ENCODE peak calls at places on chromosomes 1 and 21, in four cellular contexts. One of them, this sample, is unnamed.

GRCh38 chr1:27574871-27575831 is 28.8 kb downstream of the AHDC1 start:
- DNase-seq in HuH-7: peak; percentile 80
- DNase-seq in activated T-cell treated with anti-CD3 and anti-CD28 coated beads for 1 hour: no peak
- DNase-seq in ovary: peak; percentile 83
- DNase-seq in this sample: peak; percentile 87

GRCh38 chr1:54926955-54927354 is 40.0 kb upstream of the DHCR24 start:
- DNase-seq in HuH-7: no peak
- DNase-seq in activated T-cell treated with anti-CD3 and anti-CD28 coated beads for 1 hour: no peak
- DNase-seq in ovary: no peak
- DNase-seq in this sample: no peak

GRCh38 chr1:17438176-17438976 is 1.1 kb downstream of the RCC2 start:
- DNase-seq in HuH-7: peak; percentile 52
- DNase-seq in activated T-cell treated with anti-CD3 and anti-CD28 coated beads for 1 hour: peak; percentile 43
- DNase-seq in ovary: no peak
- DNase-seq in this sample: peak; percentile 55

GRCh38 chr1:63557365-63557987 is 34.2 kb downstream of the EFCAB7 start:
- DNase-seq in HuH-7: peak; percentile 4
- DNase-seq in activated T-cell treated with anti-CD3 and anti-CD28 coated beads for 1 hour: no peak
- DNase-seq in ovary: no peak
- DNase-seq in this sample: no peak

GRCh38 chr1:93694039-93694438 is 12.4 kb upstream of the BCAR3 start:
- DNase-seq in HuH-7: no peak
- DNase-seq in activated T-cell treated with anti-CD3 and anti-CD28 coated beads for 1 hour: no peak
- DNase-seq in ovary: no peak
- DNase-seq in this sample: no peak

GRCh38 chr1:214727274-214727673 is 124.3 kb downstream of the CENPF start:
- DNase-seq in HuH-7: no peak
- DNase-seq in activated T-cell treated with anti-CD3 and anti-CD28 coated beads for 1 hour: no peak
- DNase-seq in ovary: no peak
- DNase-seq in this sample: no peak

GRCh38 chr1:172566196-172566997 is 33.4 kb downstream of the SUCO start:
- DNase-seq in HuH-7: no peak
- DNase-seq in activated T-cell treated with anti-CD3 and anti-CD28 coated beads for 1 hour: no peak
- DNase-seq in ovary: no peak
- DNase-seq in this sample: no peak

GRCh38 chr1:202713110-202713509 is 2.9 kb upstream of the SYT2 start:
- DNase-seq in HuH-7: no peak
- DNase-seq in activated T-cell treated with anti-CD3 and anti-CD28 coated beads for 1 hour: no peak
- DNase-seq in ovary: no peak
- DNase-seq in this sample: no peak

GRCh38 chr1:223144914-223145313 is 1.9 kb upstream of the TLR5 start:
- DNase-seq in HuH-7: no peak
- DNase-seq in activated T-cell treated with anti-CD3 and anti-CD28 coated beads for 1 hour: no peak
- DNase-seq in ovary: no peak
- DNase-seq in this sample: no peak

GRCh38 chr1:55700359-55701130 is 485.4 kb upstream of the USP24 start:
- DNase-seq in HuH-7: no peak
- DNase-seq in activated T-cell treated with anti-CD3 and anti-CD28 coated beads for 1 hour: no peak
- DNase-seq in ovary: no peak
- DNase-seq in this sample: no peak

GRCh38 chr1:220278991-220279390 is 6.7 kb upstream of the RAB3GAP2 start:
- DNase-seq in HuH-7: no peak
- DNase-seq in activated T-cell treated with anti-CD3 and anti-CD28 coated beads for 1 hour: no peak
- DNase-seq in ovary: no peak
- DNase-seq in this sample: no peak

GRCh38 chr1:101781437-101781836 is 215.3 kb downstream of the OLFM3 start:
- DNase-seq in HuH-7: no peak
- DNase-seq in activated T-cell treated with anti-CD3 and anti-CD28 coated beads for 1 hour: no peak
- DNase-seq in ovary: no peak
- DNase-seq in this sample: no peak

GRCh38 chr1:31396633-31397351 is 16.2 kb upstream of the SERINC2 start:
- DNase-seq in HuH-7: no peak
- DNase-seq in activated T-cell treated with anti-CD3 and anti-CD28 coated beads for 1 hour: no peak
- DNase-seq in ovary: no peak
- DNase-seq in this sample: no peak

GRCh38 chr21:45014747-45015468 is 59.5 kb upstream of the ADARB1 start:
- DNase-seq in HuH-7: no peak
- DNase-seq in activated T-cell treated with anti-CD3 and anti-CD28 coated beads for 1 hour: no peak
- DNase-seq in ovary: no peak
- DNase-seq in this sample: no peak

GRCh38 chr1:169108897-169109560 is 2.5 kb downstream of the ATP1B1 start:
- DNase-seq in HuH-7: peak; percentile 53
- DNase-seq in activated T-cell treated with anti-CD3 and anti-CD28 coated beads for 1 hour: no peak
- DNase-seq in ovary: no peak
- DNase-seq in this sample: peak; percentile 59

GRCh38 chr1:66124670-66125069 is 332.0 kb downstream of the PDE4B start:
- DNase-seq in HuH-7: no peak
- DNase-seq in activated T-cell treated with anti-CD3 and anti-CD28 coated beads for 1 hour: no peak
- DNase-seq in ovary: no peak
- DNase-seq in this sample: no peak

GRCh38 chr1:6651889-6652288 is 27.2 kb downstream of the THAP3 start:
- DNase-seq in HuH-7: no peak
- DNase-seq in activated T-cell treated with anti-CD3 and anti-CD28 coated beads for 1 hour: no peak
- DNase-seq in ovary: no peak
- DNase-seq in this sample: no peak

GRCh38 chr1:157390646-157391045 is 161.7 kb downstream of the FCRL5 start:
- DNase-seq in HuH-7: no peak
- DNase-seq in activated T-cell treated with anti-CD3 and anti-CD28 coated beads for 1 hour: no peak
- DNase-seq in ovary: no peak
- DNase-seq in this sample: no peak

GRCh38 chr1:52306227-52307006 is 59.6 kb downstream of the CC2D1B start:
- DNase-seq in HuH-7: no peak
- DNase-seq in activated T-cell treated with anti-CD3 and anti-CD28 coated beads for 1 hour: no peak
- DNase-seq in ovary: no peak
- DNase-seq in this sample: no peak

GRCh38 chr1:31588751-31589515 is 12.6 kb downstream of the TINAGL1 start:
- DNase-seq in HuH-7: no peak
- DNase-seq in activated T-cell treated with anti-CD3 and anti-CD28 coated beads for 1 hour: no peak
- DNase-seq in ovary: no peak
- DNase-seq in this sample: no peak

GRCh38 chr1:1014896-1015681 is 1.8 kb downstream of the ISG15 start:
- DNase-seq in HuH-7: no peak
- DNase-seq in activated T-cell treated with anti-CD3 and anti-CD28 coated beads for 1 hour: no peak
- DNase-seq in ovary: no peak
- DNase-seq in this sample: peak; percentile 57

GRCh38 chr1:63322248-63322943 is at the start of gene FOXD3:
- DNase-seq in HuH-7: peak; percentile 78
- DNase-seq in activated T-cell treated with anti-CD3 and anti-CD28 coated beads for 1 hour: no peak
- DNase-seq in ovary: peak; percentile 52
- DNase-seq in this sample: peak; percentile 53

GRCh38 chr1:9321480-9321849 is 28.8 kb downstream of the SPSB1 start:
- DNase-seq in HuH-7: no peak
- DNase-seq in activated T-cell treated with anti-CD3 and anti-CD28 coated beads for 1 hour: no peak
- DNase-seq in ovary: peak; percentile 61
- DNase-seq in this sample: no peak

GRCh38 chr1:76864383-76864782 is 2.9 kb upstream of the ST6GALNAC5 start:
- DNase-seq in HuH-7: no peak
- DNase-seq in activated T-cell treated with anti-CD3 and anti-CD28 coated beads for 1 hour: no peak
- DNase-seq in ovary: no peak
- DNase-seq in this sample: no peak

GRCh38 chr1:34060901-34061415 is 104.1 kb downstream of the CSMD2 start:
- DNase-seq in HuH-7: no peak
- DNase-seq in activated T-cell treated with anti-CD3 and anti-CD28 coated beads for 1 hour: no peak
- DNase-seq in ovary: no peak
- DNase-seq in this sample: no peak

GRCh38 chr1:235643837-235644692 is 5.5 kb downstream of the GNG4 start:
- DNase-seq in HuH-7: no peak
- DNase-seq in activated T-cell treated with anti-CD3 and anti-CD28 coated beads for 1 hour: no peak
- DNase-seq in ovary: no peak
- DNase-seq in this sample: no peak